ENCODE peak calls at places on chromosomes 16 and 17, in four cellular contexts. A, D, I and V are unnamed samples.

GRCh38 chr17:79633937-79634813 is 23.3 kb upstream of the RBFOX3 start:
- DNase-seq in A (no peak), D (peak), I (peak), V (no peak)

GRCh38 chr17:5861849-5862248 is 208.3 kb upstream of the WSCD1 start:
- DNase-seq in A (peak), D (no peak), I (no peak), V (no peak)

GRCh38 chr16:8859913-8860881 is 8.6 kb downstream of the CARHSP1 start:
- DNase-seq in A (no peak), D (no peak), I (no peak), V (no peak)

GRCh38 chr16:658679-659571 is 9.0 kb upstream of the RHOT2 start:
- DNase-seq in A (no peak), D (no peak), I (no peak), V (no peak)

GRCh38 chr17:9987779-9988585 is 82.9 kb upstream of the RCVRN start:
- DNase-seq in A (peak), D (no peak), I (no peak), V (peak)

GRCh38 chr16:70484867-70485266 is 30.5 kb downstream of the FCSK start:
- DNase-seq in A (no peak), D (no peak), I (no peak), V (no peak)

GRCh38 chr16:58048914-58049696 is 23.6 kb downstream of the MMP15 start:
- DNase-seq in A (no peak), D (no peak), I (no peak), V (no peak)

GRCh38 chr16:8571061-8571596 is 19.2 kb downstream of the TMEM114 start:
- DNase-seq in A (no peak), D (no peak), I (peak), V (no peak)

GRCh38 chr16:1210461-1210860 is 14.6 kb downstream of the TPSG1 start:
- DNase-seq in A (no peak), D (no peak), I (no peak), V (no peak)

GRCh38 chr17:48612854-48613691 is 2.0 kb downstream of the HOXB8 start:
- DNase-seq in A (peak), D (no peak), I (peak), V (peak)

GRCh38 chr17:15479697-15480096 is 12.3 kb upstream of the CDRT4 start:
- DNase-seq in A (peak), D (peak), I (no peak), V (no peak)

GRCh38 chr16:86011532-86011931 is 112.6 kb downstream of the IRF8 start:
- DNase-seq in A (no peak), D (no peak), I (peak), V (no peak)

GRCh38 chr16:3038896-3039295 is 2.2 kb upstream of the BICDL2 start:
- DNase-seq in A (no peak), D (no peak), I (no peak), V (no peak)

GRCh38 chr17:40021471-40021961 is 6.3 kb downstream of the CSF3 start:
- DNase-seq in A (peak), D (no peak), I (no peak), V (peak)

GRCh38 chr17:2103456-2103855 is 48.6 kb downstream of the HIC1 start:
- DNase-seq in A (no peak), D (peak), I (no peak), V (no peak)

GRCh38 chr16:52727878-52728277 is 180.9 kb upstream of the TOX3 start:
- DNase-seq in A (no peak), D (no peak), I (no peak), V (no peak)

GRCh38 chr17:73419051-73419450 is 107.2 kb upstream of the CDC42EP4 start:
- DNase-seq in A (no peak), D (no peak), I (no peak), V (no peak)

GRCh38 chr17:77299256-77300015 is 158.7 kb downstream of the SEC14L1 start:
- DNase-seq in A (no peak), D (no peak), I (no peak), V (no peak)

GRCh38 chr17:27553019-27553511 is 77.9 kb upstream of the LGALS9 start:
- DNase-seq in A (no peak), D (no peak), I (no peak), V (no peak)